ENCODE peak calls at places on chromosomes 3 and 15, in eight cellular contexts. C, J, L, M, X, S, V and P are unnamed samples.
A peak's percentile ranks its signal among the peaks of the same experiment; 100 is the strongest.

GRCh38 chr3:48598323-48599076 is 3.4 kb upstream of the COL7A1 start:
- DNase-seq in C (peak; percentile 87), J (no peak), L (no peak), M (no peak), X (peak; percentile 98), S (peak; percentile 90), V (peak; percentile 34), P (no peak)

GRCh38 chr3:155805204-155805801 is 775 bp downstream of the C3orf33 start:
- DNase-seq in C (peak; percentile 20), J (no peak), L (peak; percentile 49), M (no peak), X (no peak), S (no peak), V (peak; percentile 51), P (no peak)

GRCh38 chr3:108474581-108474980 is 35.8 kb downstream of the MYH15 start:
- DNase-seq in C (no peak), J (no peak), L (no peak), M (no peak), X (no peak), S (peak; percentile 72), V (no peak), P (no peak)

GRCh38 chr3:126495786-126496185 is 20.1 kb upstream of the ZXDC start:
- DNase-seq in C (no peak), J (no peak), L (no peak), M (no peak), X (no peak), S (no peak), V (no peak), P (no peak)

GRCh38 chr3:143098032-143098764 is 21.4 kb upstream of the CHST2 start:
- DNase-seq in C (no peak), J (no peak), L (no peak), M (peak; percentile 65), X (no peak), S (no peak), V (no peak), P (no peak)

GRCh38 chr3:61645148-61645547 is 83.8 kb downstream of the PTPRG start:
- DNase-seq in C (no peak), J (no peak), L (no peak), M (peak; percentile 65), X (no peak), S (no peak), V (peak; percentile 18), P (no peak)

GRCh38 chr3:150238995-150239612 is 169.0 kb upstream of the TSC22D2 start:
- DNase-seq in C (no peak), J (no peak), L (peak; percentile 80), M (peak; percentile 62), X (peak; percentile 29), S (no peak), V (peak; percentile 53), P (no peak)

GRCh38 chr3:124611520-124611919 is 118.7 kb upstream of the UMPS start:
- DNase-seq in C (no peak), J (no peak), L (no peak), M (no peak), X (no peak), S (no peak), V (no peak), P (no peak)

GRCh38 chr15:98518823-98519561 is 129.3 kb upstream of the IGF1R start:
- DNase-seq in C (peak; percentile 62), J (peak; percentile 8), L (peak; percentile 94), M (peak; percentile 35), X (peak; percentile 93), S (peak; percentile 52), V (peak; percentile 72), P (no peak)

GRCh38 chr3:14546041-14546440 is 5.9 kb upstream of the GRIP2 start:
- DNase-seq in C (no peak), J (no peak), L (no peak), M (no peak), X (no peak), S (no peak), V (no peak), P (no peak)

GRCh38 chr15:37221671-37222207 is 121.4 kb upstream of the MEIS2 start:
- DNase-seq in C (no peak), J (no peak), L (peak; percentile 50), M (no peak), X (no peak), S (no peak), V (no peak), P (no peak)

GRCh38 chr3:121819236-121819635 is 15.6 kb downstream of the IQCB1 start:
- DNase-seq in C (no peak), J (no peak), L (peak; percentile 36), M (no peak), X (no peak), S (no peak), V (no peak), P (no peak)

GRCh38 chr3:172905480-172905850 is 154.9 kb downstream of the ECT2 start:
- DNase-seq in C (no peak), J (no peak), L (no peak), M (no peak), X (no peak), S (no peak), V (no peak), P (no peak)

GRCh38 chr3:55487376-55488241 is 503 bp upstream of the WNT5A start:
- DNase-seq in C (peak; percentile 52), J (no peak), L (peak; percentile 55), M (no peak), X (peak; percentile 63), S (no peak), V (peak; percentile 70), P (no peak)

GRCh38 chr15:43799209-43799944 is 643 bp downstream of the SERINC4 start:
- DNase-seq in C (no peak), J (no peak), L (peak; percentile 88), M (peak; percentile 30), X (no peak), S (no peak), V (no peak), P (no peak)

GRCh38 chr3:120102232-120102631 is 8.0 kb upstream of the GSK3B start:
- DNase-seq in C (no peak), J (no peak), L (no peak), M (no peak), X (no peak), S (no peak), V (no peak), P (no peak)